ENCODE peak calls at places on chromosomes 11 and 22, in six cellular contexts. L is uterus, T is HFF-Myc, O is colonic mucosa, P is GM12864, I is A549. M is an unnamed sample.

GRCh38 chr11:133929401-133930052 is 27.2 kb downstream of the IGSF9B start:
- DNase-seq in L (no peak), T (no peak), O (no peak), P (no peak), I (no peak), M (no peak)

GRCh38 chr11:819943-820649 is 1.4 kb downstream of the PNPLA2 start:
- DNase-seq in L (peak; percentile 76), T (no peak), O (peak; percentile 96), P (peak; percentile 86), I (peak; percentile 92), M (peak; percentile 97)

GRCh38 chr22:37925311-37925710 is 19.2 kb downstream of the MICALL1 start:
- DNase-seq in L (no peak), T (no peak), O (no peak), P (no peak), I (no peak), M (no peak)

GRCh38 chr22:32713737-32714457 is 87.6 kb upstream of the TIMP3 start:
- DNase-seq in L (no peak), T (no peak), O (no peak), P (no peak), I (no peak), M (no peak)

GRCh38 chr11:70546179-70546940 is 148.0 kb downstream of the CTTN start:
- DNase-seq in L (no peak), T (no peak), O (no peak), P (no peak), I (no peak), M (no peak)

GRCh38 chr11:66411323-66411722 is 9.5 kb upstream of the NPAS4 start:
- DNase-seq in L (no peak), T (no peak), O (no peak), P (no peak), I (no peak), M (no peak)

GRCh38 chr22:47612136-47612910 is 849.9 kb downstream of the TBC1D22A start:
- DNase-seq in L (no peak), T (no peak), O (no peak), P (no peak), I (no peak), M (no peak)

GRCh38 chr11:19027829-19028595 is 32.5 kb downstream of the MRGPRX2 start:
- DNase-seq in L (no peak), T (peak; percentile 33), O (no peak), P (no peak), I (peak; percentile 59), M (no peak)

GRCh38 chr11:124950606-124951330 is 3.2 kb upstream of the CCDC15 start:
- DNase-seq in L (no peak), T (no peak), O (no peak), P (no peak), I (no peak), M (no peak)

GRCh38 chr11:93271596-93271995 is 58.9 kb upstream of the DEUP1 start:
- DNase-seq in L (no peak), T (no peak), O (no peak), P (no peak), I (no peak), M (no peak)

GRCh38 chr11:112899235-112899634 is 62.0 kb upstream of the NCAM1 start:
- DNase-seq in L (no peak), T (no peak), O (no peak), P (no peak), I (no peak), M (no peak)

GRCh38 chr11:4890279-4890678 is 8.6 kb downstream of the OR51T1 start:
- DNase-seq in L (no peak), T (no peak), O (no peak), P (no peak), I (no peak), M (no peak)

GRCh38 chr11:119806064-119806915 is 77.3 kb upstream of the NECTIN1 start:
- DNase-seq in L (no peak), T (no peak), O (no peak), P (no peak), I (no peak), M (no peak)

GRCh38 chr11:5071815-5072214 is 2.4 kb downstream of the OR52E1 start:
- DNase-seq in L (no peak), T (no peak), O (no peak), P (no peak), I (no peak), M (no peak)

GRCh38 chr22:46068908-46069481 is 81.3 kb upstream of the PPARA start:
- DNase-seq in L (peak; percentile 23), T (no peak), O (no peak), P (no peak), I (no peak), M (no peak)

GRCh38 chr22:29152381-29153138 is 53.1 kb upstream of the EMID1 start:
- DNase-seq in L (no peak), T (no peak), O (peak; percentile 51), P (no peak), I (no peak), M (no peak)

GRCh38 chr11:73334244-73335203 is 26.4 kb downstream of the ARHGEF17 start:
- DNase-seq in L (peak; percentile 93), T (no peak), O (peak; percentile 63), P (no peak), I (peak; percentile 51), M (no peak)

GRCh38 chr11:71325418-71326327 is 73.3 kb upstream of the SHANK2 start:
- DNase-seq in L (no peak), T (no peak), O (no peak), P (no peak), I (no peak), M (no peak)

GRCh38 chr11:8665222-8665621 is 17.2 kb downstream of the TRIM66 start:
- DNase-seq in L (no peak), T (no peak), O (no peak), P (no peak), I (no peak), M (no peak)

GRCh38 chr11:37230865-37231264 is 632.8 kb upstream of the RAG2 start:
- DNase-seq in L (no peak), T (no peak), O (no peak), P (no peak), I (no peak), M (no peak)

GRCh38 chr11:75468534-75469340 is 35.7 kb upstream of the KLHL35 start:
- DNase-seq in L (peak; percentile 93), T (peak; percentile 59), O (no peak), P (no peak), I (no peak), M (no peak)

DNA sequence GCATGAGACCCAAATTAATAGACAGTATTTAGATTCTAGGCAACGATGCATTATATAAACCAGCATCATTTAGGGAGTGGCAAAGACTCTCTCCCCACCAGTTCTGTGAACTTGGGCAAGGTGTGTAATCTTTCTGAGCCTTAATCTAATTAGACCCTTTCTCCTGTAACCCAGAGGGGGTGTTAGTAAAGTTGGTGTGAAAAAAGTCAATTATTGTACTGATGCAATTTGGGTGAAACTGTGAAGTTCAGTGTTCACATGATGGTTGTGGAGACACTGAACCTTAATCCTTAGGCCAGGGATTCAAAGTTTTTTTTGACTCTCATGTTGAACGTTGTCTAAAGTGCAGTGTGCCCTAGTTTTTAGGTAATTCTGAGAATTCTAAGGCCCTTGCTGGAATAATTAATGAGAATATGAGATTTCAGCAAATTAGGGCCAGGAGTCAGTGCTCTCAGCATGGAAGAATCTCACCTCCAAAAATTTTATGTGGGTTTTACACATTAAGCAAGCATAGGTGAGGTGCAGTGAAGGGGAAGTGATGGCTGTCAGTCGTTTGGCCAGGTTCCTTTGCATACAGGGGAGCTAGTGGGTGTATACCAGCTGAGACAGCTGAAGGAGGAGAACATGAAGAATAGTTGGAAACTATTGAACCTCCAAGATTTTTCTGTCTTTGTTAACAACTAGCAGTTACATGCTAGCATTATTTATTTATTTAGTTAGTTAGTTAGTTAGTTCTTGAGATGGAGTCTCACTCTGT is 94.2 kb downstream of the PTPRJ start:
- DNase-seq in L (no peak), T (no peak), O (no peak), P (no peak), I (no peak), M (no peak)
- H3K4me3 ChIP-seq in L (no peak overlapping the region), T (no peak overlapping the region), O (no peak overlapping the region), P (no peak overlapping the region), I (no peak overlapping the region), M (no peak overlapping the region)

DNA sequence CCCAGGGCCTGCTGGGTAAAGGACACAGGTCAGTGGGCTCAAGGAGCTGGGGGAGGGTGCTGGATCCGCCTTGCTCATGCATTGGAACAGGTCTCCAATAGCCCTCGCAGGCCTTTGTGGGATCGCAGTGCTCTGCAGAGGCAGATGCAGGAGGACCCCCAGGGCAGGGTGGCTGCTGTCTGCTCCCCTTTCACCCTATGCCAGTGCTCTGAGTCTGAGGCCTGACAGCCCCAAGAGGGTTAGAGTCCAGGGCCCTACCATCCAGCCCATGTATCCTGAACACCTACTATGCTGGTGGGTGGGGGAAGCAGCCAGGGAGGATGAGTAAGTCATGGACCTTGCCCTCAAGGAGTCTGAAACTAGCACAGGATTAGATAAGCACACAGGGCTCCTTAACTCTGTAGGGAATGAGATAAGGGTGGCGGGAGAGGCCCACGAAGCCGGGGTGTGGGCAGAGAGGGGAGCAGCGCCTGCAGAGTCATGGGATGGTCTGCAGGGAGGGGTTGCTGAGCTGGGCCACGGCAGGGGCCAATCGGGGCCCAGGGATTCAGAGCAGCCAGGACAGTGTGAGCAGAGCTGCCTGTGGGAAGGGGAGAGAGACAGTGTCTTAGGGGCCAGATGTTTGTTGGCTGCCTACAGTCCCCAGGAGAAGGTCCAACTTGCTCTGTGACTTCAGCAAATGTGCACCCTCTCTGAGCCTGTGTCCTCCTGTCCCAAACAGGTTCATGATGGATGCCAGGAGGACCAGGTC is 10.5 kb upstream of the EHD1 start:
- DNase-seq in L (no peak), T (no peak), O (peak; percentile 89), P (no peak), I (peak; percentile 94), M (no peak)
- H3K4me3 ChIP-seq in L (no peak overlapping the region), T (no peak overlapping the region), O (no peak overlapping the region), P (no peak overlapping the region), I (no peak overlapping the region), M (no peak overlapping the region)

GRCh38 chr22:38927033-38927789 is 30.2 kb upstream of the APOBEC3A start:
- DNase-seq in L (peak; percentile 65), T (no peak), O (peak; percentile 77), P (no peak), I (peak; percentile 84), M (no peak)
- H3K4me3 ChIP-seq in L (no peak overlapping the region), T (peak overlapping the region; percentile 5), O (peak overlapping the region; percentile 29), P (peak overlapping the region; percentile 15), I (peak overlapping the region; percentile 46), M (no peak overlapping the region)

DNA sequence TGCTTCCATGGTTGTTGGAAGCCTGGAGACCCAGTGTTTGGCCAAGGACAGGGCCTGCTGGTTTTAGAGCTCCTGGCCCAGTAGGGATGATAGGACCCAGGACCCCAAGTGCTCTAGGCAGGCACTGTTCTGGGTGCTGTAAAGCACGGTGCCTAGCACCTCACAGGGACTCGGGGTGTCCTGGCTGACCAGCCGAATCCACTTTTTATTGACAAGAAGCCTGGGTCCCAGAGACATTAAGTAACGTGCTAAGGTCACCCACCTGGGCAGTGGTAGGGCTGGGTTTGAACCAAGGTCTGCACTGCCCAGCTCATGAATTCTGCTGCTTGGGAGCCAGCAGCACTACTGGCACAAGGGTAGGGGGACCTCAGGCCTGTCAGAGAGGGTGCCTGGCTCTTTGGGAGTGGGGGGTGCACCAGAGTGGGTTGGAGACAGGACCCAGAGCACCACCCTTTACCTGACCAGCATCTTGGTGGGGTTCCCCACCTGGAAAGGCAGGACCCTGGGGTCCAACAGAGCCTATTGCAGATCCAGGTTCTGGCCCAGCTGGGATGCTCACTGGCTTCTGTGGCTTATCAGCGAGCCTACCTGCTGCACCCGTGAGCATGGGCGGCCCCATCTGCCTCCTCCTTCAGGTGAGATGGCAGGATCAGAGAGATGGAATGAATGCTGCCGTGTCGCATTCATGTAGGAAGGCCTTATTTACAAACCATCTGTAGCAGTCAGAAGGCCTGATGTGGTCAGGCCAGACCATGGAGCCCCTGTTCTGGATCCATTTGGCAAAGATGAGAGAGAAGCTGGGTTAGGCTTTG is 52.0 kb downstream of the BCR start:
- DNase-seq in L (no peak), T (no peak), O (no peak), P (no peak), I (no peak), M (no peak)
- H3K4me3 ChIP-seq in L (no peak overlapping the region), T (no peak overlapping the region), O (no peak overlapping the region), P (no peak overlapping the region), I (no peak overlapping the region), M (no peak overlapping the region)